ENCODE peak calls at places on chromosomes 12 and 14, in ten cellular contexts. Q is Peyer's patch, O is tibial nerve, N is vagina, X is IMR-90, M is GM12878, T is HCT116, V is A549, F is uterus, G is stomach. I is an unnamed sample.

GRCh38 chr12:89469361-89469760 is 55.2 kb downstream of the GALNT4 start:
- DNase-seq in Q (no peak), O (no peak), N (no peak), X (peak; percentile 73), M (no peak), T (no peak), V (no peak), F (no peak), G (no peak), I (no peak)

GRCh38 chr14:90612801-90613200 is 203.4 kb downstream of the TTC7B start:
- DNase-seq in Q (no peak), O (no peak), N (no peak), X (no peak), M (no peak), T (no peak), V (no peak), F (no peak), G (no peak), I (no peak)

GRCh38 chr12:67355428-67356385 is 86.5 kb downstream of the CAND1 start:
- DNase-seq in Q (no peak), O (no peak), N (no peak), X (peak; percentile 69), M (peak; percentile 16), T (peak; percentile 34), V (no peak), F (peak; percentile 25), G (no peak), I (peak; percentile 52)

GRCh38 chr12:46379352-46379751 is 6.8 kb upstream of the SLC38A2 start:
- DNase-seq in Q (no peak), O (no peak), N (no peak), X (no peak), M (no peak), T (no peak), V (no peak), F (no peak), G (no peak), I (no peak)

GRCh38 chr14:90177537-90178189 is 78.7 kb upstream of the PSMC1 start:
- DNase-seq in Q (no peak), O (no peak), N (no peak), X (peak; percentile 28), M (no peak), T (no peak), V (no peak), F (no peak), G (no peak), I (no peak)

GRCh38 chr12:45634273-45634917 is 95.1 kb upstream of the ARID2 start:
- DNase-seq in Q (no peak), O (no peak), N (no peak), X (no peak), M (no peak), T (no peak), V (no peak), F (no peak), G (no peak), I (no peak)

GRCh38 chr14:32397871-32398640 is 69.0 kb downstream of the AKAP6 start:
- DNase-seq in Q (no peak), O (no peak), N (no peak), X (peak; percentile 44), M (no peak), T (no peak), V (no peak), F (peak; percentile 17), G (no peak), I (no peak)

GRCh38 chr14:24058260-24058950 is 6.6 kb downstream of the CARMIL3 start:
- DNase-seq in Q (peak; percentile 72), O (peak; percentile 64), N (no peak), X (peak; percentile 64), M (no peak), T (no peak), V (peak; percentile 78), F (peak; percentile 75), G (peak; percentile 81), I (peak; percentile 94)

GRCh38 chr12:49331360-49332222 is 5.4 kb downstream of the C1QL4 start:
- DNase-seq in Q (peak; percentile 71), O (peak; percentile 45), N (peak; percentile 94), X (peak; percentile 76), M (no peak), T (peak; percentile 43), V (peak; percentile 90), F (peak; percentile 39), G (peak; percentile 73), I (peak; percentile 84)

GRCh38 chr14:75303415-75303814 is 24.8 kb downstream of the FOS start:
- DNase-seq in Q (peak; percentile 70), O (peak; percentile 63), N (no peak), X (peak; percentile 72), M (no peak), T (peak; percentile 60), V (peak; percentile 82), F (peak; percentile 76), G (peak; percentile 80), I (peak; percentile 77)

GRCh38 chr12:55974308-55974724 is 438 bp downstream of the RAB5B start:
- DNase-seq in Q (no peak), O (no peak), N (no peak), X (peak; percentile 45), M (no peak), T (no peak), V (peak; percentile 60), F (no peak), G (peak; percentile 54), I (peak; percentile 72)

GRCh38 chr14:65357091-65357490 is 55.4 kb upstream of the FUT8 start:
- DNase-seq in Q (no peak), O (no peak), N (no peak), X (no peak), M (no peak), T (no peak), V (no peak), F (no peak), G (no peak), I (no peak)

GRCh38 chr14:32027255-32027939 is 49.7 kb upstream of the ARHGAP5 start:
- DNase-seq in Q (no peak), O (no peak), N (no peak), X (peak; percentile 21), M (no peak), T (no peak), V (peak; percentile 32), F (no peak), G (no peak), I (no peak)

DNA sequence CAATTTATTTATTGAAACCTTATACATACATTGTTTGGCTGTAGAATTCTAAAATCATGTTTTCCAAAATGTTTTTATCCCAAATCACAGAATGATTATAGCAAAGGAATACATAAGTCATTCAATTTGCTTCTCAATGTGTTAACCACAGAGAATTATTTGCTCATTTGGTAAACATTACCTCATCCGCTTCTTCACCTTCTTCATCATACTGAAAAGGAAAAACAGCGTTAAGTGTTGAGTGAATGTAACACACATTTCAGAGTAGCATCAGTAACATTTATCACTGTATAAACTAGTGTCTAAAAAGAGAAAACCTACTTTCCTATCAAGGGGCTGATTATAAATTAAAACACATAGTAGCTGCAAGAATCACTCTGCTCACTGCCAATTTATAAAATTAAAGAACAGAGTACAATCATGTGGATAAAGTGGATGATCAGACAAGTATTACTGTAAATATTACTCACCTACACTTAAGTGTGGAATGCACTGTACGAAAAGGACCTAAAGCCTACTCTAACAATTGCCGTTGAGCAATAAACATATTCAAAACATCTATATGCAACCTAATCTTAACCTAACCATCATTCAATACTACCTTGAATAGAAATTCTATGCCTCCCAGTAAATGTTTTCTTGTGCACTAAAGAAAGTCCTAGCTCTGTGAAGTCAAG is 18.1 kb upstream of the PHLDA1 start:
- DNase-seq in Q (no peak), O (no peak), N (no peak), X (no peak), M (no peak), T (no peak), V (no peak), F (no peak), G (no peak), I (no peak)
- H3K27ac ChIP-seq in Q (no peak overlapping the region), O (no peak overlapping the region), N (no peak overlapping the region), X (no peak overlapping the region), M (no peak overlapping the region), T (no peak overlapping the region), V (no peak overlapping the region), F (no peak overlapping the region), G (no peak overlapping the region), I (no peak overlapping the region)

GRCh38 chr14:95713596-95714371 is at the start of gene TCL1A:
- DNase-seq in Q (no peak), O (no peak), N (no peak), X (no peak), M (no peak), T (no peak), V (no peak), F (no peak), G (no peak), I (no peak)
- TF ChIP-seq POLR2A in Q (no peak), O (no peak), N (no peak), X (no peak), M (peak; percentile 100), T (no peak), V (no peak), F (no peak), G (no peak), I (no peak)

GRCh38 chr12:62827042-62827441 is 107.9 kb downstream of the PPM1H start:
- DNase-seq in Q (no peak), O (no peak), N (no peak), X (no peak), M (no peak), T (no peak), V (no peak), F (no peak), G (no peak), I (no peak)
- TF ChIP-seq CTCF in Q (no peak), O (no peak), N (no peak), X (no peak), M (no peak), T (no peak), V (no peak), F (no peak), G (no peak), I (no peak)

GRCh38 chr12:92121826-92122225 is 23.8 kb downstream of the BTG1 start:
- DNase-seq in Q (no peak), O (no peak), N (no peak), X (no peak), M (no peak), T (no peak), V (no peak), F (no peak), G (no peak), I (no peak)

GRCh38 chr12:92122941-92123779 is 22.5 kb downstream of the BTG1 start:
- DNase-seq in Q (no peak), O (no peak), N (no peak), X (no peak), M (no peak), T (no peak), V (no peak), F (no peak), G (no peak), I (no peak)

GRCh38 chr12:92123780-92124707 is 21.6 kb downstream of the BTG1 start:
- DNase-seq in Q (no peak), O (no peak), N (no peak), X (peak; percentile 52), M (no peak), T (no peak), V (no peak), F (no peak), G (no peak), I (no peak)

GRCh38 chr12:92128612-92129011 is 17.0 kb downstream of the BTG1 start:
- DNase-seq in Q (no peak), O (no peak), N (no peak), X (no peak), M (no peak), T (no peak), V (no peak), F (no peak), G (no peak), I (no peak)

DNA sequence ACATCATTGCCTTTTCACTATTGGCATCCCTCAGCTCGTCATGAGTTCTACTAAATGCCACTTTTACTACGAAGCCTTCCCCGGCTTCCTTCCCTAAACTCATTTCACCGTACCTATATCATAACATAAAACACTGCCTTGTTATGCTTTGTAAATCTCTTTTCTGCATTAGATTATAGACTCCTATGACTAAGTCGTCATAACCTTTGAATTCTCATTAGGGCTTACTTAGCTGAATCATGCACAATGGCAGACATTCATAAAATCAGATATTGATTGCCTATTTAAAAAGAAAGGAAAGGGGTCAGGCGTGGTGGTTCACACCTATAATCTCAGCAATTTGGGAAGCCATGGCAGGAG is 21.0 kb downstream of the BTG1 start:
- DNase-seq in Q (no peak), O (no peak), N (no peak), X (no peak), M (no peak), T (no peak), V (no peak), F (no peak), G (no peak), I (no peak)
- H3K27ac ChIP-seq in Q (no peak overlapping the region), O (no peak overlapping the region), N (no peak overlapping the region), X (no peak overlapping the region), M (peak overlapping the region; percentile 54), T (no peak overlapping the region), V (peak overlapping the region; percentile 24), F (no peak overlapping the region), G (peak overlapping the region; percentile 33), I (peak overlapping the region; percentile 50)

I was measured in body of pancreas.